ENCODE peak calls at places on chromosomes 5 and 9, in six cellular contexts. U, P, X, M, W and H are unnamed samples.

GRCh38 chr9:2809692-2810423 is 34.0 kb downstream of the PUM3 start:
- DNase-seq in U (no peak), W (no peak), X (no peak), P (no peak), M (peak), H (no peak)

GRCh38 chr9:77707696-77708095 is 59.6 kb upstream of the GNA14 start:
- DNase-seq in W (peak), X (peak), P (no peak), M (peak), U (no peak), H (peak)

GRCh38 chr5:67475489-67475888 is 278.9 kb upstream of the CD180 start:
- DNase-seq in X (no peak), U (no peak), W (no peak), P (no peak), M (no peak), H (peak)

GRCh38 chr5:132753135-132753987 is 6.1 kb downstream of the CCNI2 start:
- DNase-seq in U (no peak), P (peak), X (no peak), M (no peak), W (peak), H (no peak)

GRCh38 chr9:113614843-113615648 is 151.5 kb downstream of the RGS3 start:
- DNase-seq in W (no peak), P (no peak), U (peak), M (peak), X (peak), H (no peak)

GRCh38 chr9:112268421-112268820 is 65.0 kb downstream of the PTBP3 start:
- DNase-seq in X (no peak), U (no peak), W (no peak), P (no peak), M (no peak), H (no peak)

GRCh38 chr9:131101207-131101964 is 5.1 kb downstream of the AIF1L start:
- DNase-seq in W (no peak), X (no peak), P (no peak), U (no peak), M (no peak), H (no peak)

GRCh38 chr9:91809581-91810285 is 140.3 kb downstream of the ROR2 start:
- DNase-seq in M (peak), P (no peak), X (no peak), U (no peak), W (no peak), H (no peak)

GRCh38 chr5:127968998-127969397 is 114.6 kb upstream of the SLC12A2 start:
- DNase-seq in X (no peak), W (no peak), U (no peak), M (no peak), P (no peak), H (no peak)

GRCh38 chr5:103362211-103362610 is 103.6 kb downstream of the MACIR start:
- DNase-seq in W (no peak), M (peak), P (no peak), U (no peak), X (no peak), H (no peak)

GRCh38 chr5:132837868-132838267 is 7.4 kb upstream of the SHROOM1 start:
- DNase-seq in U (no peak), P (no peak), W (peak), M (no peak), X (no peak), H (no peak)

GRCh38 chr5:124206540-124206939 is 539.9 kb downstream of the ZNF608 start:
- DNase-seq in X (no peak), M (no peak), W (no peak), U (no peak), P (no peak), H (no peak)

GRCh38 chr9:89364664-89365531 is 46.6 kb downstream of the SECISBP2 start:
- DNase-seq in W (no peak), U (no peak), M (no peak), P (no peak), X (no peak), H (peak)

GRCh38 chr9:37386988-37387387 is 35.5 kb upstream of the GRHPR start:
- DNase-seq in M (no peak), W (no peak), U (no peak), X (no peak), P (no peak), H (no peak)

GRCh38 chr5:166713281-166713680 is 1578.2 kb upstream of the WWC1 start:
- DNase-seq in P (no peak), X (no peak), M (no peak), U (no peak), W (no peak), H (no peak)

GRCh38 chr9:133125706-133126696 is 5.0 kb upstream of the RALGDS start:
- DNase-seq in P (peak), X (no peak), M (peak), W (peak), U (no peak), H (no peak)

GRCh38 chr5:125134216-125135081 is 388.0 kb upstream of the ZNF608 start:
- DNase-seq in M (peak), P (no peak), U (no peak), W (no peak), X (no peak), H (no peak)

DNA sequence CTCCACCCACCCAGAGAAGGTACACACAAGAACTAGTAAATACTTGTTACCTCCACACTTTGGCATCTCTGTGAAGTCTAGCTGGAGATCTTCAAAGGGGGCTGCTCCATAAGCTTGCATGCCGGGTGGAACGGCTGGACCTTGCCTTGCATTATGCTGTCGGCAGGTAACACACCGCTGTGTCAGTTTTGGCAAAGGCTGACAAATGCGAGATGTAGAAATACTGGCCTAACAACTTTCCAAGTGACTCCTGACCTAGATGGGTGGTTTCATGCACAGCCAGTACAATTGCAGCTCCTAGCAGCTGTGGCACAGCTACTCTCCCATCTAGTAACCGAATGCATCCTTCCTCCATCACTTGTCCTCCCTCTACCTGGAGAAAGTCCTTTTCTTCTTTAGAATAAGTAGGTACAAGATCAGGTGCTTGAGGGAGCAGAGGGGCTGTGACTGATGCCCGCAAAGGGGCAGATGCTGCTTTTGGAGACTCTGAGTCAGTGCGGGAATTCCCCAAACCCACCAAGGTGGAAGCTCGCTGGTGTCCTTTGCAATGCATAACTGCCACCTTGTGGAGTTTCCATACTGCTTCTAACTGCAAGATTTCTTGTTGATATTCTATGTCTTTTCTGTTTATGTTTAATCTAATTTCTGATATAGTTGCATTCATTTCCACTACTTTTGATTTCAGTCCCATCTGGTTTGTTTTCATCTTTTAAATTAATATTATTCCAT is 78.4 kb downstream of the TMEM161B start:
- DNase-seq in X (no peak), M (no peak), W (no peak), U (no peak), P (peak), H (no peak)
- TF ChIP-seq CTCF in X (no peak), M (no peak), W (no peak), U (no peak), P (no peak), H (no peak)

GRCh38 chr5:122192883-122193496 is 63.6 kb downstream of the ZNF474 start:
- DNase-seq in P (peak), U (no peak), M (peak), W (no peak), X (no peak), H (no peak)
- H3K4me3 ChIP-seq in P (no peak), U (no peak), M (no peak), W (no peak), X (no peak), H (no peak)

GRCh38 chr9:6126377-6126776 is 89.2 kb upstream of the IL33 start:
- DNase-seq in U (no peak), M (no peak), W (no peak), X (no peak), P (no peak), H (no peak)
- TF ChIP-seq CTCF in U (no peak), M (no peak), W (no peak), X (no peak), P (no peak), H (no peak)

GRCh38 chr5:90558344-90559192 is at the start of gene ADGRV1:
- DNase-seq in X (no peak), W (peak), U (no peak), M (peak), P (no peak), H (no peak)

GRCh38 chr5:90557871-90558270 is 726 bp upstream of the ADGRV1 start:
- DNase-seq in X (no peak), U (no peak), W (no peak), M (no peak), P (no peak), H (no peak)

GRCh38 chr5:90555666-90556065 is 2.9 kb upstream of the ADGRV1 start:
- DNase-seq in U (no peak), W (no peak), X (no peak), P (no peak), M (no peak), H (no peak)

GRCh38 chr5:90554358-90555006 is 4.1 kb upstream of the ADGRV1 start:
- DNase-seq in U (no peak), P (no peak), M (no peak), W (no peak), X (no peak), H (no peak)

DNA sequence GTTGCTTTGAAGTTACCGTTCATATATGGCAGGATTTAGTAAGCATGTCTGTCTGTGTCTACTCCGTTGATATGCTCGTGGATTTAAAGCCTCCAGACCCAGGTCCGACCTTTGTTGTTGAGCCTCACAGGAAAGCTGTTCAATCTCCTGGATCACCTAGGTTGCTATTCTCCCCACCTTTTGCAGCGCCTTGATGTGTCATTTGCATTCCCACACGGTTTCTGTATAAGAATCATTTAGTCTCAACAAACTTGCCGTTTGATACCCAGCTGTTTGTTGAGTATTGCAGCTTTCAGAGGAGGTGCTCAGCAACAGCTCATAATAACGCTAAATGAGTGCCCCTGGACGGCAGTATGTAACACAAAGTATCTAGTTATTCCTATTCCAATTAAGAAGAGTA is 1.2 kb upstream of the ADGRV1 start:
- DNase-seq in W (no peak), M (no peak), U (no peak), P (no peak), X (no peak), H (no peak)
- H3K4me3 ChIP-seq in W (no peak), M (no peak), U (no peak), P (no peak), X (no peak), H (no peak)

GRCh38 chr5:72137826-72138409 is 30.6 kb downstream of the MAP1B start:
- DNase-seq in W (no peak), P (peak), U (no peak), X (no peak), M (no peak), H (no peak)
- TF ChIP-seq CTCF in W (peak), P (peak), U (peak), X (peak), M (peak), H (peak)

GRCh38 chr5:61177070-61177469 is 14.8 kb upstream of the SMIM15 start:
- DNase-seq in W (no peak), M (no peak), X (no peak), U (no peak), P (no peak), H (no peak)
- H3K4me3 ChIP-seq in W (no peak), M (no peak), X (no peak), U (no peak), P (no peak), H (no peak)